ENCODE peak calls at places on chromosomes 11 and 22, in eight cellular contexts. V is astrocyte of the spinal cord, M is cardiac muscle cell, L is HFF-Myc, I is mucosa of descending colon, R is cardiac fibroblast, K is thoracic aorta, O is astrocyte of the cerebellum. Q is an unnamed sample.

GRCh38 chr22:41998361-41999261 is at the start of gene WBP2NL:
- DNase-seq in V (peak; percentile 80), M (peak; percentile 88), L (no peak), I (peak; percentile 91), R (peak; percentile 80), K (peak; percentile 15), O (peak; percentile 20), Q (peak; percentile 10)

GRCh38 chr11:83020942-83021779 is 50.5 kb downstream of the RAB30 start:
- DNase-seq in V (no peak), M (no peak), L (no peak), I (no peak), R (no peak), K (no peak), O (no peak), Q (no peak)

GRCh38 chr11:116360542-116360941 is 412.2 kb downstream of the BUD13 start:
- DNase-seq in V (no peak), M (no peak), L (no peak), I (no peak), R (no peak), K (no peak), O (no peak), Q (no peak)

GRCh38 chr22:26949193-26949592 is 291.8 kb downstream of the MIAT start:
- DNase-seq in V (no peak), M (peak; percentile 50), L (no peak), I (no peak), R (peak; percentile 5), K (no peak), O (no peak), Q (no peak)

GRCh38 chr11:124970925-124971324 is 16.9 kb downstream of the CCDC15 start:
- DNase-seq in V (peak; percentile 35), M (peak; percentile 50), L (no peak), I (no peak), R (peak; percentile 65), K (no peak), O (no peak), Q (no peak)

GRCh38 chr11:66727282-66727882 is 1.6 kb downstream of the SPTBN2 start:
- DNase-seq in V (peak; percentile 12), M (peak; percentile 47), L (no peak), I (no peak), R (no peak), K (no peak), O (no peak), Q (no peak)

GRCh38 chr11:105361651-105362050 is 222.1 kb upstream of the CARD18 start:
- DNase-seq in V (no peak), M (no peak), L (no peak), I (no peak), R (peak; percentile 8), K (no peak), O (no peak), Q (no peak)

GRCh38 chr22:38069372-38070249 is 12.4 kb downstream of the PICK1 start:
- DNase-seq in V (peak; percentile 49), M (peak; percentile 58), L (no peak), I (no peak), R (peak; percentile 67), K (peak; percentile 88), O (no peak), Q (no peak)

GRCh38 chr22:50456466-50457234 is 18.2 kb downstream of the SBF1 start:
- DNase-seq in V (no peak), M (no peak), L (no peak), I (no peak), R (no peak), K (no peak), O (no peak), Q (no peak)

GRCh38 chr22:33329398-33329797 is 271.2 kb upstream of the SYN3 start:
- DNase-seq in V (no peak), M (no peak), L (no peak), I (no peak), R (no peak), K (no peak), O (no peak), Q (no peak)

GRCh38 chr11:66068923-66069714 is 953 bp upstream of the PACS1 start:
- DNase-seq in V (peak; percentile 44), M (peak; percentile 70), L (no peak), I (no peak), R (peak; percentile 74), K (peak; percentile 51), O (no peak), Q (peak; percentile 42)

GRCh38 chr11:65478411-65479183 is 20.2 kb upstream of the MALAT1 start:
- DNase-seq in V (peak; percentile 61), M (peak; percentile 80), L (no peak), I (peak; percentile 75), R (peak; percentile 68), K (no peak), O (no peak), Q (no peak)

GRCh38 chr11:69115586-69116560 is 39.9 kb upstream of the SMIM38 start:
- DNase-seq in V (no peak), M (peak; percentile 57), L (no peak), I (no peak), R (no peak), K (no peak), O (peak; percentile 15), Q (no peak)

GRCh38 chr11:6568191-6568918 is 35.1 kb downstream of the RRP8 start:
- DNase-seq in V (peak; percentile 73), M (peak; percentile 92), L (peak; percentile 56), I (no peak), R (peak; percentile 65), K (no peak), O (peak; percentile 60), Q (no peak)

GRCh38 chr22:25494774-25495173 is 69.7 kb upstream of the GRK3 start:
- DNase-seq in V (no peak), M (no peak), L (no peak), I (no peak), R (no peak), K (no peak), O (no peak), Q (no peak)

GRCh38 chr11:95968585-95968984 is 44.7 kb upstream of the MTMR2 start:
- DNase-seq in V (peak; percentile 24), M (peak; percentile 28), L (no peak), I (no peak), R (peak; percentile 43), K (no peak), O (no peak), Q (no peak)
- TF ChIP-seq CTCF in V (peak; percentile 40), M (peak; percentile 54), L (peak; percentile 20), I (no peak), R (peak; percentile 50), K (no peak), O (peak; percentile 46), Q (peak; percentile 58)

GRCh38 chr22:48554893-48555552 is 1272.7 kb downstream of the BRD1 start:
- DNase-seq in V (no peak), M (no peak), L (no peak), I (no peak), R (no peak), K (no peak), O (no peak), Q (no peak)

GRCh38 chr22:48553694-48554308 is 1273.9 kb downstream of the BRD1 start:
- DNase-seq in V (no peak), M (no peak), L (no peak), I (no peak), R (no peak), K (no peak), O (no peak), Q (no peak)

GRCh38 chr22:48557473-48557872 is 1270.2 kb downstream of the BRD1 start:
- DNase-seq in V (no peak), M (no peak), L (no peak), I (peak; percentile 33), R (no peak), K (no peak), O (no peak), Q (no peak)

GRCh38 chr22:48556751-48557150 is 1270.9 kb downstream of the BRD1 start:
- DNase-seq in V (no peak), M (no peak), L (no peak), I (no peak), R (no peak), K (no peak), O (no peak), Q (no peak)

DNA sequence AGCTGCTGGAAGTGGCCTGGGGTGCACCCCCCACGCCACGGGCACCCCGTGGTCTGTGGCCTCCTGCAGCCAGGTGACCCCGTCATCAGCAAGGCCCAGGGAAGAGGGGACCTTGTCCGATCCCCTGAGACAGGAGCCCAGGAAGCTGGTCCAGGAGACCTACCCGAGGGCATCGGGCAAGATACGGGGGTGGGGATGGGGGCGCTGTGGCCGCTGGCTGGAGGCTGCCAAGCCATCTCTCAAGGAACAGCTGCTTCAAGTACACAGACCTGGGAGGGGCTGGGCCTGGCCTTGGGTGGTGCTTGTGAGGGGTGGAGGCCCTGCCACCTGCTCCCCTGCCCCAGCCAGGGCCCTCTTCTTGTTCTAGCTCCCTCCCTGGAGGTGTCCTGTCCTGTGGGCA is 1272.1 kb downstream of the BRD1 start:
- DNase-seq in V (no peak), M (no peak), L (no peak), I (no peak), R (no peak), K (no peak), O (no peak), Q (no peak)
- H3K4me3 ChIP-seq in V (no peak overlapping the region), M (no peak overlapping the region), L (no peak overlapping the region), I (no peak overlapping the region), R (no peak overlapping the region), K (no peak overlapping the region), O (no peak overlapping the region), Q (no peak overlapping the region)

GRCh38 chr11:20443596-20443995 is 56.1 kb downstream of the PRMT3 start:
- DNase-seq in V (peak; percentile 38), M (peak; percentile 52), L (no peak), I (no peak), R (peak; percentile 50), K (no peak), O (no peak), Q (no peak)

GRCh38 chr11:20444537-20444936 is 57.0 kb downstream of the PRMT3 start:
- DNase-seq in V (no peak), M (no peak), L (no peak), I (no peak), R (no peak), K (no peak), O (no peak), Q (no peak)

DNA sequence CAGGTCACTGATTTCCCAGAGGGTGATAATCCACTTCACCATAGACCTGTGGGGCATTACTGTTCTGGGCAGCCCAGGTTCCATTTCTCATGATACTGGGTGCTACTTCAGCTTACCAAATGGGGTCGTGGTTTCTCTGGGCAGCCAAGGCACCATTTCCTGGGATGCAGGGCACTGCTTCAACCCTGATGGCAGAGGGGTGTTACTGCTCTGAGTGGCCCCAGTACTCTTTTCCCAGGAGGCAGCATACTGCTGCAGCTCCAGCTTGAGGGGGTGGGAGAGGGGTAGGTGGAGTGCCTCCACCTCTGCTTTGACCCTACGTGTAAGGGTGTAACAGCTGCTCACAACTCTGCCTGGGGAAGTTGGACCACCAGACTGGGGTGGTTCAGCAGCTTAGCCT is 51.1 kb downstream of the PRMT3 start:
- DNase-seq in V (no peak), M (no peak), L (no peak), I (no peak), R (no peak), K (no peak), O (no peak), Q (no peak)
- TF ChIP-seq CTCF in V (no peak), M (no peak), L (no peak), I (no peak), R (no peak), K (no peak), O (no peak), Q (no peak)

DNA sequence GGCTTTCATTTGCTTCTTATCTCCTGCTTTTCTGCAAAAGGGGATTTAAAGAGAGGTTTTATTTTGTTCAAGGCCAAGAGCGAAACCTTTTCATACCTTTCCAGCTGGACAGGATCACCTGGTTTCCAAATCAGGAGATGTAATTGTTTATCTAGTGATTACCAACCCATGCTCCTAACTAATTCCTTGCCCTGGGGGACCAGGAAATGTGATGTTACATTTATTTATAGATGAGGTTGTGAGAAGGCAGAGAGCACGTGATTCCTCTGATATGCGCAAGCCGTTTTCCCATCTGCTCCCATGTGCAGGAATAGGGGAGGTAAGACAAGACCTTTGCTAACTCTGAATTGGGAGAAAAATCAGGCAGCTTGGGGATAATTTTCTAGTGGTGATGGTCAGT is 507.2 kb upstream of the LARGE1 start:
- DNase-seq in V (no peak), M (no peak), L (no peak), I (no peak), R (no peak), K (no peak), O (no peak), Q (no peak)
- H3K4me3 ChIP-seq in V (no peak overlapping the region), M (no peak overlapping the region), L (no peak overlapping the region), I (no peak overlapping the region), R (no peak overlapping the region), K (no peak overlapping the region), O (no peak overlapping the region), Q (no peak overlapping the region)

Q was measured in epithelial cell of proximal tubule.